ENCODE peak calls at places on chromosomes 11 and 22, in seven cellular contexts. B is brain microvascular endothelial cell, M is ovary, P is colonic mucosa, K is left ventricle myocardium inferior, G is substantia nigra, F is PC-3. J is an unnamed sample.

GRCh38 chr11:48142886-48143285 is 73.7 kb upstream of the OR4B1 start:
- DNase-seq in B (no peak), M (no peak), P (no peak), K (no peak), G (no peak), F (no peak), J (no peak)

GRCh38 chr11:61297741-61298140 is 2.6 kb upstream of the VWCE start:
- DNase-seq in B (peak; percentile 92), M (peak; percentile 54), P (no peak), K (no peak), G (peak; percentile 28), F (peak; percentile 45), J (peak; percentile 52)

GRCh38 chr11:33445761-33446161 is 188.6 kb downstream of the HIPK3 start:
- DNase-seq in B (peak; percentile 31), M (no peak), P (no peak), K (no peak), G (no peak), F (peak; percentile 36), J (no peak)

GRCh38 chr11:134656861-134657540 is 245.0 kb upstream of the B3GAT1 start:
- DNase-seq in B (no peak), M (no peak), P (peak; percentile 9), K (no peak), G (no peak), F (no peak), J (peak; percentile 40)

GRCh38 chr11:5203366-5203765 is 2.9 kb upstream of the OR51V1 start:
- DNase-seq in B (no peak), M (no peak), P (no peak), K (no peak), G (no peak), F (no peak), J (no peak)

GRCh38 chr11:112999518-112999917 is 38.3 kb downstream of the NCAM1 start:
- DNase-seq in B (no peak), M (no peak), P (no peak), K (no peak), G (no peak), F (no peak), J (no peak)

GRCh38 chr11:22656128-22656527 is 10.3 kb upstream of the GAS2 start:
- DNase-seq in B (no peak), M (no peak), P (no peak), K (no peak), G (no peak), F (no peak), J (no peak)

GRCh38 chr22:27747396-27748256 is 53.9 kb downstream of the MN1 start:
- DNase-seq in B (no peak), M (no peak), P (no peak), K (no peak), G (no peak), F (no peak), J (peak; percentile 80)

GRCh38 chr11:17798253-17798652 is 63.7 kb downstream of the KCNC1 start:
- DNase-seq in B (no peak), M (no peak), P (no peak), K (peak; percentile 63), G (no peak), F (no peak), J (no peak)

GRCh38 chr11:60971520-60971919 is at the start of gene CD6:
- DNase-seq in B (no peak), M (no peak), P (no peak), K (no peak), G (no peak), F (no peak), J (no peak)

GRCh38 chr11:114289779-114290178 is 6.4 kb upstream of the NNMT start:
- DNase-seq in B (no peak), M (no peak), P (no peak), K (no peak), G (no peak), F (no peak), J (no peak)

GRCh38 chr11:61731956-61732675 is 20.3 kb upstream of the MYRF start:
- DNase-seq in B (no peak), M (no peak), P (no peak), K (no peak), G (no peak), F (no peak), J (no peak)

GRCh38 chr11:1778141-1778911 is 14.6 kb upstream of the CTSD start:
- DNase-seq in B (no peak), M (no peak), P (no peak), K (no peak), G (no peak), F (peak; percentile 30), J (no peak)

GRCh38 chr11:72602250-72602904 is 71.8 kb downstream of the PDE2A start:
- DNase-seq in B (no peak), M (no peak), P (no peak), K (no peak), G (no peak), F (no peak), J (no peak)

GRCh38 chr22:49592780-49593501 is 234.7 kb downstream of the BRD1 start:
- DNase-seq in B (no peak), M (no peak), P (no peak), K (no peak), G (no peak), F (no peak), J (no peak)

GRCh38 chr11:95282337-95282751 is 51.3 kb upstream of the SESN3 start:
- DNase-seq in B (no peak), M (no peak), P (no peak), K (no peak), G (peak; percentile 6), F (no peak), J (no peak)

GRCh38 chr11:11813288-11813962 is 28.3 kb upstream of the USP47 start:
- DNase-seq in B (peak; percentile 97), M (no peak), P (no peak), K (no peak), G (no peak), F (peak; percentile 80), J (peak; percentile 78)

GRCh38 chr22:43777204-43777671 is 34.9 kb downstream of the EFCAB6 start:
- DNase-seq in B (peak; percentile 33), M (no peak), P (no peak), K (no peak), G (no peak), F (peak; percentile 87), J (no peak)

GRCh38 chr11:134655189-134655937 is 243.3 kb upstream of the B3GAT1 start:
- DNase-seq in B (no peak), M (no peak), P (peak; percentile 9), K (no peak), G (no peak), F (no peak), J (no peak)

GRCh38 chr22:36384766-36385400 is 2.9 kb downstream of the MYH9 start:
- DNase-seq in B (no peak), M (no peak), P (no peak), K (no peak), G (no peak), F (no peak), J (peak; percentile 74)

GRCh38 chr22:31247726-31248125 is 35.6 kb downstream of the LIMK2 start:
- DNase-seq in B (no peak), M (no peak), P (no peak), K (no peak), G (no peak), F (no peak), J (no peak)

GRCh38 chr22:31246687-31247086 is 34.6 kb downstream of the LIMK2 start:
- DNase-seq in B (no peak), M (no peak), P (no peak), K (no peak), G (no peak), F (no peak), J (no peak)

GRCh38 chr22:31244044-31244942 is 32.2 kb downstream of the LIMK2 start:
- DNase-seq in B (peak; percentile 92), M (no peak), P (no peak), K (no peak), G (no peak), F (peak; percentile 68), J (peak; percentile 71)

GRCh38 chr22:31243339-31244043 is 31.4 kb downstream of the LIMK2 start:
- DNase-seq in B (no peak), M (no peak), P (no peak), K (no peak), G (no peak), F (peak; percentile 43), J (no peak)

GRCh38 chr22:31244943-31245451 is 32.9 kb downstream of the LIMK2 start:
- DNase-seq in B (no peak), M (no peak), P (no peak), K (no peak), G (no peak), F (no peak), J (no peak)
- H3K27ac ChIP-seq in B (peak overlapping the region; percentile 97), M (no peak overlapping the region), P (no peak overlapping the region), K (no peak overlapping the region), G (no peak overlapping the region), F (no peak overlapping the region), J (peak overlapping the region; percentile 72)

DNA sequence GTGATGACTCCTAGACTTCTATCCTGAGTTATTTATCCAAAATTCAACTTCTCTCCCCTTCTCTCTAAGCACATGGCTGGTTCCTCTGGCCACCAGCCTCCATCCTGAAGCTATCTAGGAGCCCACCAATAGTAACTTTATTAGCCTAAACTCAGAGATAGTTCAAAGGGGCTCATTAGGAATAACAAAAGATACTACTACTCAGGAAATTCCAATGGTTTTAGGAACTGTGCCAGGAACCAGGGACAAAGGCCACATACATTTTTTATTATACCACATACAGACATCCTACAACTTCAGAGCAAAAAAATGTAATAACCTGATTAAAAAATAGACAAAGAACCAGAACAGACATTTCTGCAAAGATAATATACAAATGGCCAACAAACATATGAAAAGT is 27.9 kb downstream of the SLC25A17 start:
- DNase-seq in B (peak; percentile 51), M (no peak), P (no peak), K (no peak), G (no peak), F (no peak), J (no peak)
- H3K27ac ChIP-seq in B (no peak overlapping the region), M (no peak overlapping the region), P (no peak overlapping the region), K (no peak overlapping the region), G (no peak overlapping the region), F (no peak overlapping the region), J (no peak overlapping the region)

DNA sequence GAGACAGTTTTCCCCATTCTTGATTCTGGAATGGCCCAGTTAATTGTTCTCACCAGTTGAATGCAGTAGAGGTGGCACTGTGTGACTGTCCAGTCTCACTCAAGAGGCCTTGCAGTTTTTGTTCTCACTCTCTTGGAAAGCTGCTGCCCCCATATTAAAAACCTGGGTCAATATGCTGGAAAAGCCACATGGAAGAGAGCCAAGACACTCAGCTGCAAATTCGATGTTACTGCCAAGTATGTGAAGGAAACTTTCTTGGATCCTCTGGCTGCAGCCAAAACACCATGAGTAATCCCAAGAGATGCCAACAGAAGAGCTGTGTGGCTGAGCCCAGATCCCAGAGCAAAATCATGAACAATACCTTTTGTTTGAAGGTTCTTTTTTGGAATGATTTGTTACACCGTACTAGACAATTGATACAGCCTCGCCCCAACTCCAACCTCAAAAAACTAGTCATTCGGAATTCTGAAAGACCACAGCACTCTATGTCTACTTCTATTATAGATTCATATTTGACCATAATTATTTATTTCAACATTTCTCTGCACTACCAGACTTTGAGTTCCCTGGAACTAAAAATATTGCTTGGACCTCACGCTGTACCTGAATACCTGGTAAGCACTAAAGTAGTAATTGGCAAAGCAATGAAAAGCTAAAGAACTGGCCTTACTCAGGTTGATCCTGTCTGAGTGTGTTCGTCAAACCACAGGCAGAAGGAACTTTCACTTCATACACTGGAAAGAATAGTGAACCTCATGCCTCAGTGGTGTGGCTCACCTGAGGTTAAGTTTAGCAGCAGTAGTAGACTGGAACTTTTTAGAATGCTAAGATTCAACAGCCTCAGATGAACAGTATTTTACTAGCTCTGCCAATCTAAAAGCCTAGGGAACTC is 378.8 kb downstream of the ETS1 start:
- DNase-seq in B (peak; percentile 88), M (peak; percentile 43), P (no peak), K (no peak), G (peak; percentile 35), F (peak; percentile 99), J (peak; percentile 34)
- H3K27ac ChIP-seq in B (peak overlapping the region; percentile 94), M (no peak overlapping the region), P (no peak overlapping the region), K (peak overlapping the region; percentile 61), G (no peak overlapping the region), F (peak overlapping the region; percentile 97), J (no peak overlapping the region)

GRCh38 chr11:117685566-117685965 is 111.5 kb downstream of the DSCAML1 start:
- DNase-seq in B (no peak), M (no peak), P (no peak), K (no peak), G (no peak), F (no peak), J (no peak)
- H3K27ac ChIP-seq in B (no peak overlapping the region), M (no peak overlapping the region), P (no peak overlapping the region), K (no peak overlapping the region), G (peak overlapping the region; percentile 62), F (no peak overlapping the region), J (no peak overlapping the region)